ENCODE peak calls at places on chromosomes 12 and 14, in four cellular contexts. I is activated CD8-positive, alpha-beta memory T cell treated with anti-CD3 and anti-CD28 coated beads for 48 hours; M is stimulated activated CD4-positive, alpha-beta T cell treated with anti-CD3 and anti-CD28 coated beads, Interleukin-2, amount 100 ng/mL, for 48 hours; A is GM23338. C is an unnamed sample.

GRCh38 chr12:26240329-26240815 is 45.0 kb downstream of the SSPN start:
- DNase-seq in I (no peak), M (no peak), A (no peak), C (no peak)

GRCh38 chr14:24353551-24354529 is 14.0 kb upstream of the RIPK3 start:
- DNase-seq in I (no peak), M (no peak), A (no peak), C (no peak)

GRCh38 chr12:104180389-104180788 is 35.2 kb upstream of the TXNRD1 start:
- DNase-seq in I (no peak), M (no peak), A (no peak), C (no peak)

GRCh38 chr12:45732250-45732649 is 2.7 kb downstream of the ARID2 start:
- DNase-seq in I (no peak), M (no peak), A (no peak), C (no peak)

GRCh38 chr14:77123381-77124344 is 17.9 kb downstream of the ZDHHC22 start:
- DNase-seq in I (no peak), M (no peak), A (no peak), C (no peak)

GRCh38 chr12:52319097-52319496 is 2.1 kb downstream of the KRT83 start:
- DNase-seq in I (no peak), M (no peak), A (peak), C (no peak)

GRCh38 chr12:121916719-121917118 is 1.7 kb upstream of the CFAP251 start:
- DNase-seq in I (no peak), M (no peak), A (peak), C (no peak)

GRCh38 chr12:44101470-44101869 is 265.6 kb downstream of the TMEM117 start:
- DNase-seq in I (no peak), M (no peak), A (no peak), C (no peak)

GRCh38 chr12:73421832-73422231 is 1115.8 kb upstream of the ATXN7L3B start:
- DNase-seq in I (no peak), M (no peak), A (no peak), C (no peak)

GRCh38 chr14:75333523-75334190 is 55.0 kb downstream of the FOS start:
- DNase-seq in I (no peak), M (peak), A (no peak), C (no peak)

GRCh38 chr14:50320279-50320678 is 8.2 kb downstream of the DMAC2L start:
- DNase-seq in I (no peak), M (no peak), A (no peak), C (no peak)

GRCh38 chr14:89915114-89915878 is 39.2 kb downstream of the EFCAB11 start:
- DNase-seq in I (peak), M (peak), A (peak), C (peak)

GRCh38 chr14:58398895-58399294 is 3.2 kb downstream of the TOMM20L start:
- DNase-seq in I (no peak), M (no peak), A (no peak), C (no peak)

GRCh38 chr14:75069021-75069810 is at the start of gene ZC2HC1C:
- DNase-seq in I (peak), M (peak), A (peak), C (peak)

GRCh38 chr12:57849035-57849434 is 2.5 kb upstream of the CTDSP2 start:
- DNase-seq in I (no peak), M (no peak), A (no peak), C (no peak)

GRCh38 chr14:102479777-102480176 is 29.8 kb downstream of the ANKRD9 start:
- DNase-seq in I (no peak), M (no peak), A (no peak), C (no peak)

GRCh38 chr12:96431067-96431466 is 30.8 kb upstream of the CDK17 start:
- DNase-seq in I (no peak), M (no peak), A (no peak), C (no peak)

GRCh38 chr12:131003676-131004075 is 50.0 kb downstream of the ADGRD1 start:
- DNase-seq in I (no peak), M (no peak), A (no peak), C (no peak)

GRCh38 chr12:132170094-132170636 is 25.9 kb downstream of the NOC4L start:
- DNase-seq in I (no peak), M (no peak), A (no peak), C (no peak)

GRCh38 chr14:71739273-71739990 is 192.8 kb upstream of the RGS6 start:
- DNase-seq in I (no peak), M (no peak), A (peak), C (no peak)

GRCh38 chr14:37037636-37038387 is 134.6 kb downstream of the SLC25A21 start:
- DNase-seq in I (no peak), M (no peak), A (no peak), C (no peak)

GRCh38 chr12:100267603-100268281 is 765 bp downstream of the SCYL2 start:
- DNase-seq in I (peak), M (peak), A (peak), C (no peak)

GRCh38 chr14:81269100-81269978 is 48.6 kb upstream of the GTF2A1 start:
- DNase-seq in I (no peak), M (no peak), A (peak), C (peak)

GRCh38 chr12:27703720-27704452 is 6.7 kb upstream of the MRPS35 start:
- DNase-seq in I (peak), M (peak), A (peak), C (peak)

GRCh38 chr12:53482626-53483165 is 16.6 kb downstream of the MAP3K12 start:
- DNase-seq in I (no peak), M (no peak), A (no peak), C (no peak)

GRCh38 chr14:30069536-30069935 is 141.9 kb upstream of the PRKD1 start:
- DNase-seq in I (no peak), M (no peak), A (no peak), C (no peak)

GRCh38 chr12:80040075-80040738 is 59.1 kb upstream of the OTOGL start:
- DNase-seq in I (no peak), M (no peak), A (no peak), C (no peak)

GRCh38 chr12:123720141-123720814 is 8.1 kb downstream of the ATP6V0A2 start:
- DNase-seq in I (no peak), M (no peak), A (no peak), C (no peak)

C was measured in GM19239.